ENCODE peak calls at places on chromosomes 12 and 14, in seven cellular contexts. C is pancreas; W is AG20443; V is ovary; U is activated naive CD8-positive, alpha-beta T cell treated with anti-CD3 and anti-CD28 coated beads for 36 hours; G is AG09309; N is myocyte. H is an unnamed sample.
A peak's percentile ranks its signal among the peaks of the same experiment; 100 is the strongest.

GRCh38 chr14:81062816-81063215 is 107.4 kb downstream of the TSHR start:
- DNase-seq in C (no peak), W (no peak), V (no peak), U (peak; percentile 13), G (no peak), N (peak; percentile 14), H (no peak)

GRCh38 chr12:110689002-110689600 is at the start of gene HVCN1:
- DNase-seq in C (peak; percentile 13), W (peak; percentile 84), V (peak; percentile 75), U (peak; percentile 62), G (no peak), N (peak; percentile 28), H (peak; percentile 42)

GRCh38 chr14:60183724-60184596 is 18.8 kb upstream of the DHRS7 start:
- DNase-seq in C (no peak), W (peak; percentile 27), V (no peak), U (no peak), G (peak; percentile 49), N (peak; percentile 81), H (no peak)

GRCh38 chr14:63992858-63993257 is 140.1 kb downstream of the SYNE2 start:
- DNase-seq in C (no peak), W (no peak), V (no peak), U (no peak), G (no peak), N (no peak), H (no peak)

GRCh38 chr14:53533384-53533975 is 380.4 kb upstream of the DDHD1 start:
- DNase-seq in C (no peak), W (no peak), V (no peak), U (no peak), G (no peak), N (no peak), H (no peak)

GRCh38 chr14:94028450-94028826 is 2.3 kb downstream of the OTUB2 start:
- DNase-seq in C (no peak), W (no peak), V (no peak), U (no peak), G (no peak), N (no peak), H (no peak)

GRCh38 chr12:92503029-92503931 is 199.5 kb upstream of the PLEKHG7 start:
- DNase-seq in C (peak; percentile 44), W (no peak), V (peak; percentile 30), U (no peak), G (no peak), N (peak; percentile 83), H (no peak)

GRCh38 chr12:123714302-123714627 is 2.1 kb downstream of the ATP6V0A2 start:
- DNase-seq in C (no peak), W (no peak), V (no peak), U (peak; percentile 47), G (no peak), N (no peak), H (no peak)

GRCh38 chr12:104434129-104434528 is 22.6 kb upstream of the CHST11 start:
- DNase-seq in C (no peak), W (no peak), V (no peak), U (no peak), G (no peak), N (no peak), H (no peak)

GRCh38 chr12:68304626-68305025 is 27.5 kb downstream of the MDM1 start:
- DNase-seq in C (no peak), W (no peak), V (no peak), U (no peak), G (no peak), N (no peak), H (no peak)

GRCh38 chr12:113162102-113163029 is 12.8 kb downstream of the CFAP73 start:
- DNase-seq in C (peak; percentile 73), W (no peak), V (no peak), U (no peak), G (no peak), N (peak; percentile 85), H (no peak)

H was measured in mucosa of descending colon.